ENCODE peak calls at places on chromosomes 16 and 17, in eight cellular contexts. F is neural progenitor cell; V is fibroblast of gingiva; E is T-cell; H is Peyer's patch; M is AG20443; Y is CD4-positive, alpha-beta T cell; W is left lobe of liver. X is an unnamed sample.

GRCh38 chr17:77252736-77253135 is 112.0 kb downstream of the SEC14L1 start:
- DNase-seq in F (no peak), V (no peak), E (no peak), H (no peak), M (no peak), Y (no peak), W (no peak), X (no peak)

GRCh38 chr16:54236761-54237160 is 49.8 kb downstream of the IRX3 start:
- DNase-seq in F (no peak), V (peak), E (no peak), H (no peak), M (no peak), Y (no peak), W (no peak), X (peak)

GRCh38 chr17:18993876-18994275 is 10.7 kb downstream of the FAM83G start:
- DNase-seq in F (no peak), V (no peak), E (no peak), H (no peak), M (peak), Y (no peak), W (no peak), X (no peak)

GRCh38 chr17:8994319-8994718 is 27.0 kb upstream of the NTN1 start:
- DNase-seq in F (peak), V (peak), E (no peak), H (peak), M (peak), Y (peak), W (peak), X (peak)

GRCh38 chr17:538096-538973 is 176.3 kb downstream of the VPS53 start:
- DNase-seq in F (peak), V (peak), E (no peak), H (no peak), M (no peak), Y (no peak), W (no peak), X (no peak)

GRCh38 chr16:78474762-78475161 is 375.3 kb downstream of the WWOX start:
- DNase-seq in F (no peak), V (no peak), E (no peak), H (no peak), M (no peak), Y (no peak), W (no peak), X (no peak)

GRCh38 chr17:9402590-9403199 is 172.9 kb downstream of the STX8 start:
- DNase-seq in F (peak), V (no peak), E (peak), H (no peak), M (peak), Y (no peak), W (no peak), X (peak)

GRCh38 chr17:51203838-51204237 is 37.6 kb downstream of the NME2 start:
- DNase-seq in F (no peak), V (no peak), E (no peak), H (no peak), M (no peak), Y (no peak), W (no peak), X (no peak)

GRCh38 chr17:58702045-58702476 is 9.7 kb downstream of the RAD51C start:
- DNase-seq in F (no peak), V (no peak), E (no peak), H (no peak), M (no peak), Y (no peak), W (no peak), X (no peak)

GRCh38 chr17:64028874-64029464 is 8.5 kb upstream of the ICAM2 start:
- DNase-seq in F (peak), V (peak), E (peak), H (no peak), M (peak), Y (peak), W (no peak), X (peak)

GRCh38 chr17:45370949-45371413 is 54.2 kb upstream of the MAP3K14 start:
- DNase-seq in F (no peak), V (no peak), E (no peak), H (no peak), M (no peak), Y (no peak), W (peak), X (peak)

GRCh38 chr17:17635126-17635525 is 43.6 kb upstream of the PEMT start:
- DNase-seq in F (no peak), V (no peak), E (no peak), H (no peak), M (peak), Y (no peak), W (no peak), X (no peak)

GRCh38 chr17:7807206-7807605 is 26.8 kb upstream of the KDM6B start:
- DNase-seq in F (no peak), V (no peak), E (no peak), H (no peak), M (no peak), Y (no peak), W (no peak), X (no peak)

GRCh38 chr17:8224891-8225812 is 14.8 kb upstream of the AURKB start:
- DNase-seq in F (no peak), V (no peak), E (no peak), H (no peak), M (no peak), Y (no peak), W (no peak), X (no peak)

GRCh38 chr17:47957591-47958490 is at the start of gene PRR15L:
- DNase-seq in F (no peak), V (no peak), E (no peak), H (peak), M (no peak), Y (no peak), W (no peak), X (no peak)

X was measured in HCEC 1CT.